ENCODE peak calls at places on chromosomes 6 and 20, in four cellular contexts. F is iris pigment epithelial cell, U is dorsolateral prefrontal cortex, W is astrocyte of the spinal cord. T is an unnamed sample.

GRCh38 chr20:38766071-38766470 is 17.8 kb downstream of the ACTR5 start:
- DNase-seq in F (no peak), U (no peak), W (no peak), T (no peak)

GRCh38 chr6:5085638-5086293 is 625 bp downstream of the PPP1R3G start:
- DNase-seq in F (peak; percentile 53), U (no peak), W (peak; percentile 35), T (peak; percentile 51)

GRCh38 chr6:51614725-51615124 is 472.7 kb downstream of the PKHD1 start:
- DNase-seq in F (no peak), U (no peak), W (no peak), T (no peak)

GRCh38 chr6:152112503-152113261 is 305.2 kb downstream of the ESR1 start:
- DNase-seq in F (no peak), U (peak; percentile 45), W (no peak), T (peak; percentile 78)

GRCh38 chr20:40433341-40433861 is 255.6 kb downstream of the MAFB start:
- DNase-seq in F (no peak), U (no peak), W (no peak), T (no peak)

GRCh38 chr6:149135809-149136208 is 181.7 kb upstream of the TAB2 start:
- DNase-seq in F (no peak), U (no peak), W (no peak), T (no peak)

GRCh38 chr20:17611540-17612286 is 41.8 kb downstream of the DSTN start:
- DNase-seq in F (peak; percentile 38), U (no peak), W (no peak), T (no peak)

GRCh38 chr6:111784423-111784822 is 88.8 kb downstream of the FYN start:
- DNase-seq in F (no peak), U (no peak), W (no peak), T (no peak)

GRCh38 chr6:2990179-2990931 is 9.3 kb upstream of the NQO2 start:
- DNase-seq in F (peak; percentile 37), U (peak; percentile 37), W (peak; percentile 47), T (no peak)

GRCh38 chr20:20406306-20406705 is 38.4 kb downstream of the INSM1 start:
- DNase-seq in F (no peak), U (no peak), W (no peak), T (no peak)

GRCh38 chr6:92364948-92365386 is 1054.4 kb downstream of the EPHA7 start:
- DNase-seq in F (peak; percentile 1), U (no peak), W (peak; percentile 7), T (no peak)

GRCh38 chr6:26121141-26122004 is 34.1 kb downstream of the HFE start:
- DNase-seq in F (peak; percentile 59), U (no peak), W (peak; percentile 40), T (no peak)

GRCh38 chr6:168411130-168411529 is 29.9 kb upstream of the SMOC2 start:
- DNase-seq in F (no peak), U (no peak), W (no peak), T (no peak)

GRCh38 chr6:158706369-158706982 is 56.6 kb downstream of the SYTL3 start:
- DNase-seq in F (peak; percentile 53), U (peak; percentile 51), W (peak; percentile 63), T (no peak)

GRCh38 chr6:157999100-158000051 is 17.7 kb downstream of the SYNJ2 start:
- DNase-seq in F (no peak), U (peak; percentile 76), W (no peak), T (peak; percentile 76)

GRCh38 chr6:163585932-163586437 is 171.5 kb downstream of the QKI start:
- DNase-seq in F (peak; percentile 96), U (no peak), W (peak; percentile 94), T (no peak)

GRCh38 chr6:145544031-145544430 is 191.3 kb downstream of the EPM2A start:
- DNase-seq in F (peak; percentile 96), U (no peak), W (peak; percentile 88), T (no peak)

GRCh38 chr6:125300992-125301434 is 754 bp downstream of the HDDC2 start:
- DNase-seq in F (peak; percentile 65), U (peak; percentile 25), W (peak; percentile 59), T (no peak)

GRCh38 chr6:99736302-99736701 is 129.7 kb downstream of the PRDM13 start:
- DNase-seq in F (no peak), U (no peak), W (no peak), T (no peak)

GRCh38 chr6:91634791-91635190 is 1047.9 kb upstream of the MAP3K7 start:
- DNase-seq in F (peak; percentile 1), U (no peak), W (no peak), T (no peak)

GRCh38 chr6:35170166-35170565 is 29.0 kb upstream of the TCP11 start:
- DNase-seq in F (peak; percentile 28), U (no peak), W (peak; percentile 52), T (no peak)

GRCh38 chr20:11222243-11222642 is 548.4 kb upstream of the JAG1 start:
- DNase-seq in F (no peak), U (no peak), W (no peak), T (no peak)

GRCh38 chr20:13821876-13822275 is 37.0 kb downstream of the NDUFAF5 start:
- DNase-seq in F (peak; percentile 25), U (no peak), W (no peak), T (no peak)

GRCh38 chr6:147506704-147507114 is 1.8 kb upstream of the SAMD5 start:
- DNase-seq in F (peak; percentile 58), U (peak; percentile 73), W (peak; percentile 50), T (peak; percentile 81)

GRCh38 chr6:120378582-120379220 is 955.6 kb downstream of the TBC1D32 start:
- DNase-seq in F (peak; percentile 8), U (no peak), W (peak; percentile 56), T (no peak)

GRCh38 chr6:41642960-41643898 is 5.0 kb downstream of the MDFI start:
- DNase-seq in F (no peak), U (no peak), W (no peak), T (no peak)

GRCh38 chr20:47066484-47067270 is 172.0 kb downstream of the EYA2 start:
- DNase-seq in F (peak; percentile 89), U (no peak), W (peak; percentile 54), T (no peak)

GRCh38 chr6:23180504-23181293 is 611.3 kb downstream of the HDGFL1 start:
- DNase-seq in F (peak; percentile 90), U (peak; percentile 70), W (peak; percentile 86), T (no peak)

GRCh38 chr6:88574666-88575065 is 388.8 kb downstream of the RNGTT start:
- DNase-seq in F (no peak), U (no peak), W (no peak), T (no peak)

GRCh38 chr20:46364670-46365482 is 41.5 kb downstream of the ELMO2 start:
- DNase-seq in F (no peak), U (peak; percentile 71), W (no peak), T (no peak)

GRCh38 chr6:151239603-151240035 is at the start of gene AKAP12:
- DNase-seq in F (peak; percentile 53), U (peak; percentile 69), W (no peak), T (no peak)

GRCh38 chr6:24574809-24575208 is 71.2 kb downstream of the KIAA0319 start:
- DNase-seq in F (no peak), U (no peak), W (no peak), T (no peak)

GRCh38 chr6:89242574-89243330 is 25.6 kb upstream of the GABRR1 start:
- DNase-seq in F (peak; percentile 55), U (no peak), W (peak; percentile 65), T (no peak)

GRCh38 chr20:57369601-57370000 is 18.5 kb downstream of the RAE1 start:
- DNase-seq in F (no peak), U (no peak), W (no peak), T (no peak)

GRCh38 chr6:100176321-100176950 is 182.4 kb upstream of the MCHR2 start:
- DNase-seq in F (peak; percentile 80), U (no peak), W (peak; percentile 73), T (no peak)

GRCh38 chr6:41685641-41686380 is 47.5 kb downstream of the MDFI start:
- DNase-seq in F (no peak), U (no peak), W (no peak), T (no peak)

GRCh38 chr6:97282238-97282725 is 734 bp downstream of the MMS22L start:
- DNase-seq in F (peak; percentile 23), U (no peak), W (peak; percentile 16), T (no peak)